ENCODE peak calls at places on chromosome 13, in eight cellular contexts. R is CD8-positive, alpha-beta memory T cell; X is tibial artery; W is heart left ventricle; M is Right ventricle myocardium inferior; U is stimulated activated CD8-positive, alpha-beta memory T cell treated with anti-CD3 and anti-CD28 coated beads, Interleukin-4, amount 100 ng/mL, for 1 hour; E is neural crest cell; Q is HuH-7. O is an unnamed sample.
A peak's percentile ranks its signal among the peaks of the same experiment; 100 is the strongest.

GRCh38 chr13:22039961-22040360 is 369.1 kb downstream of the FGF9 start:
- DNase-seq in U (no peak), W (no peak), R (no peak), Q (no peak), X (no peak), E (no peak), M (no peak), O (no peak)

GRCh38 chr13:75151081-75151643 is 330.8 kb downstream of the TBC1D4 start:
- DNase-seq in Q (no peak), W (no peak), E (no peak), X (no peak), R (no peak), U (no peak), M (no peak), O (no peak)

GRCh38 chr13:99886706-99887105 is 84.9 kb downstream of the ZIC5 start:
- DNase-seq in R (no peak), M (no peak), U (no peak), Q (no peak), E (no peak), X (no peak), W (no peak), O (no peak)

GRCh38 chr13:23902975-23903905 is 5.9 kb upstream of the C1QTNF9B start:
- DNase-seq in W (no peak), M (peak; percentile 56), E (no peak), X (no peak), U (no peak), Q (no peak), R (no peak), O (no peak)

GRCh38 chr13:83221813-83222241 is 660.4 kb downstream of the SLITRK1 start:
- DNase-seq in Q (no peak), X (no peak), W (no peak), U (no peak), E (no peak), M (no peak), R (no peak), O (no peak)

GRCh38 chr13:22927008-22927393 is 253.8 kb upstream of the SGCG start:
- DNase-seq in X (no peak), R (no peak), U (no peak), W (no peak), E (no peak), Q (no peak), M (no peak), O (no peak)

GRCh38 chr13:24671367-24672117 is 8.7 kb upstream of the ATP12A start:
- DNase-seq in E (peak; percentile 37), U (no peak), W (no peak), M (no peak), Q (peak; percentile 76), X (no peak), R (no peak), O (peak; percentile 53)

GRCh38 chr13:18996627-18997051 is 185.0 kb downstream of the TUBA3C start:
- DNase-seq in Q (no peak), R (no peak), U (no peak), W (no peak), X (no peak), E (no peak), M (no peak), O (peak; percentile 8)

GRCh38 chr13:101474419-101474957 is 22.0 kb downstream of the ITGBL1 start:
- DNase-seq in E (peak; percentile 6), X (peak; percentile 75), W (no peak), U (no peak), M (no peak), R (no peak), Q (no peak), O (peak; percentile 4)

GRCh38 chr13:39119422-39119821 is 81.2 kb downstream of the NHLRC3 start:
- DNase-seq in R (no peak), U (no peak), W (no peak), Q (no peak), M (no peak), E (no peak), X (no peak), O (no peak)

GRCh38 chr13:97307882-97308624 is 85.9 kb downstream of the MBNL2 start:
- DNase-seq in W (peak; percentile 51), R (no peak), U (no peak), Q (peak; percentile 15), E (no peak), M (no peak), X (no peak), O (no peak)

GRCh38 chr13:52969373-52969772 is 59.2 kb upstream of the OLFM4 start:
- DNase-seq in R (no peak), W (no peak), M (no peak), Q (no peak), U (no peak), E (no peak), X (no peak), O (no peak)

GRCh38 chr13:26037302-26037701 is 14.5 kb downstream of the SHISA2 start:
- DNase-seq in U (no peak), X (no peak), Q (peak; percentile 24), E (peak; percentile 43), W (no peak), R (no peak), M (no peak), O (peak; percentile 67)

GRCh38 chr13:23999411-23999810 is 102.1 kb upstream of the C1QTNF9B start:
- DNase-seq in Q (no peak), U (no peak), W (no peak), M (no peak), R (no peak), E (no peak), X (no peak), O (no peak)

GRCh38 chr13:99756281-99756680 is 215.3 kb downstream of the ZIC5 start:
- DNase-seq in R (no peak), W (no peak), U (no peak), M (no peak), X (no peak), Q (no peak), E (no peak), O (no peak)

GRCh38 chr13:73421310-73421912 is 362.6 kb downstream of the KLF5 start:
- DNase-seq in U (no peak), X (no peak), M (no peak), E (no peak), W (no peak), Q (no peak), R (no peak), O (no peak)

GRCh38 chr13:49336655-49337054 is 88.9 kb downstream of the CDADC1 start:
- DNase-seq in W (no peak), E (no peak), U (no peak), R (no peak), X (no peak), M (no peak), Q (no peak), O (no peak)

GRCh38 chr13:76398426-76398825 is 487.8 kb downstream of the KCTD12 start:
- DNase-seq in R (no peak), E (no peak), X (no peak), W (no peak), Q (no peak), U (no peak), M (no peak), O (no peak)

GRCh38 chr13:28540612-28541011 is 45.7 kb upstream of the FLT1 start:
- DNase-seq in X (no peak), M (no peak), R (no peak), Q (no peak), U (no peak), E (no peak), W (no peak), O (no peak)

GRCh38 chr13:44876782-44877324 is 112.4 kb downstream of the NUFIP1 start:
- DNase-seq in M (no peak), U (no peak), R (no peak), E (peak; percentile 6), Q (no peak), X (no peak), W (no peak), O (peak; percentile 15)

GRCh38 chr13:75489502-75490263 is 7.7 kb upstream of the TBC1D4 start:
- DNase-seq in Q (no peak), E (no peak), W (no peak), M (no peak), R (no peak), U (no peak), X (no peak), O (peak; percentile 75)

GRCh38 chr13:79874396-79875360 is 393.7 kb downstream of the NDFIP2 start:
- DNase-seq in E (no peak), Q (no peak), R (no peak), W (no peak), U (no peak), M (no peak), X (no peak), O (no peak)

GRCh38 chr13:40483601-40484000 is 182.8 kb downstream of the FOXO1 start:
- DNase-seq in M (peak; percentile 83), W (peak; percentile 82), U (no peak), X (no peak), R (no peak), Q (no peak), E (no peak), O (no peak)